ENCODE peak calls at places on chromosomes 1 and 21, in ten cellular contexts. J is neural crest cell, S is amygdala, C is HT1080, M is posterior cingulate gyrus, E is NCI-H1930, U is GM23248, W is colonic mucosa, R is T-cell, O is hippocampal formation. T is an unnamed sample.

GRCh38 chr1:221740260-221740830 is 1.5 kb downstream of the DUSP10 start:
- DNase-seq in J (no peak), S (no peak), C (no peak), M (no peak), E (no peak), U (no peak), W (no peak), R (no peak), O (no peak), T (no peak)

GRCh38 chr1:84634536-84635205 is 55.6 kb downstream of the SSX2IP start:
- DNase-seq in J (no peak), S (no peak), C (no peak), M (no peak), E (no peak), U (no peak), W (peak), R (no peak), O (no peak), T (no peak)

GRCh38 chr1:244412116-244412639 is 39.5 kb downstream of the ADSS2 start:
- DNase-seq in J (no peak), S (no peak), C (no peak), M (no peak), E (no peak), U (no peak), W (no peak), R (no peak), O (no peak), T (no peak)

GRCh38 chr1:15007842-15008241 is 145.7 kb upstream of the TMEM51 start:
- DNase-seq in J (no peak), S (no peak), C (no peak), M (no peak), E (no peak), U (no peak), W (no peak), R (no peak), O (no peak), T (no peak)

GRCh38 chr1:118984086-118984989 is 3.8 kb downstream of the TBX15 start:
- DNase-seq in J (no peak), S (no peak), C (no peak), M (no peak), E (no peak), U (peak), W (no peak), R (no peak), O (no peak), T (no peak)

GRCh38 chr1:54028306-54029251 is 10.6 kb upstream of the LDLRAD1 start:
- DNase-seq in J (no peak), S (no peak), C (no peak), M (no peak), E (no peak), U (no peak), W (no peak), R (no peak), O (no peak), T (no peak)

GRCh38 chr21:45127937-45128336 is 53.6 kb downstream of the ADARB1 start:
- DNase-seq in J (no peak), S (no peak), C (no peak), M (no peak), E (no peak), U (no peak), W (no peak), R (no peak), O (no peak), T (no peak)

GRCh38 chr21:43598416-43599120 is 60.7 kb downstream of the HSF2BP start:
- DNase-seq in J (no peak), S (no peak), C (no peak), M (no peak), E (no peak), U (peak), W (no peak), R (no peak), O (no peak), T (no peak)

GRCh38 chr1:42172394-42173133 is 8.0 kb upstream of the GUCA2A start:
- DNase-seq in J (no peak), S (no peak), C (no peak), M (no peak), E (no peak), U (no peak), W (peak), R (no peak), O (no peak), T (no peak)

GRCh38 chr1:184390889-184391288 is 4.1 kb downstream of the C1orf21 start:
- DNase-seq in J (no peak), S (no peak), C (no peak), M (no peak), E (peak), U (no peak), W (no peak), R (no peak), O (no peak), T (no peak)

GRCh38 chr1:19124273-19124672 is 85.8 kb downstream of the UBR4 start:
- DNase-seq in J (no peak), S (no peak), C (no peak), M (no peak), E (no peak), U (no peak), W (no peak), R (no peak), O (no peak), T (no peak)

GRCh38 chr1:93749894-93750301 is 68.3 kb upstream of the BCAR3 start:
- DNase-seq in J (no peak), S (no peak), C (no peak), M (no peak), E (no peak), U (no peak), W (peak), R (no peak), O (no peak), T (no peak)

GRCh38 chr21:31908106-31909031 is 35.5 kb downstream of the HUNK start:
- DNase-seq in J (no peak), S (no peak), C (no peak), M (no peak), E (no peak), U (peak), W (peak), R (no peak), O (no peak), T (no peak)

GRCh38 chr1:17335821-17336718 is 28.1 kb downstream of the PADI4 start:
- DNase-seq in J (peak), S (peak), C (peak), M (peak), E (peak), U (peak), W (peak), R (peak), O (peak), T (peak)

GRCh38 chr1:173920868-173921267 is 3.7 kb upstream of the SERPINC1 start:
- DNase-seq in J (no peak), S (no peak), C (peak), M (no peak), E (no peak), U (no peak), W (no peak), R (no peak), O (no peak), T (no peak)

GRCh38 chr1:205645494-205645893 is 13.7 kb upstream of the ELK4 start:
- DNase-seq in J (no peak), S (no peak), C (no peak), M (no peak), E (no peak), U (no peak), W (no peak), R (no peak), O (no peak), T (no peak)

GRCh38 chr1:54706419-54706818 is 9.2 kb upstream of the TTC4 start:
- DNase-seq in J (no peak), S (no peak), C (no peak), M (no peak), E (no peak), U (no peak), W (no peak), R (no peak), O (no peak), T (no peak)

GRCh38 chr1:2336499-2336898 is 54.9 kb downstream of the MORN1 start:
- DNase-seq in J (no peak), S (no peak), C (no peak), M (no peak), E (no peak), U (no peak), W (no peak), R (no peak), O (no peak), T (no peak)

GRCh38 chr21:38965910-38966504 is 160.3 kb downstream of the ETS2 start:
- DNase-seq in J (peak), S (no peak), C (no peak), M (no peak), E (peak), U (no peak), W (peak), R (no peak), O (no peak), T (no peak)

GRCh38 chr1:205191127-205191577 is 20.4 kb downstream of the DSTYK start:
- DNase-seq in J (no peak), S (no peak), C (no peak), M (no peak), E (no peak), U (peak), W (peak), R (no peak), O (no peak), T (no peak)

GRCh38 chr1:53656062-53656915 is 82.7 kb downstream of the GLIS1 start:
- DNase-seq in J (no peak), S (no peak), C (peak), M (no peak), E (no peak), U (peak), W (no peak), R (no peak), O (no peak), T (no peak)

GRCh38 chr1:232635778-232636356 is 5.9 kb upstream of the SIPA1L2 start:
- DNase-seq in J (no peak), S (no peak), C (peak), M (no peak), E (peak), U (peak), W (no peak), R (no peak), O (no peak), T (no peak)

GRCh38 chr1:226424228-226425003 is 16.5 kb upstream of the PARP1 start:
- DNase-seq in J (no peak), S (no peak), C (peak), M (no peak), E (no peak), U (peak), W (no peak), R (no peak), O (no peak), T (no peak)

GRCh38 chr1:89974701-89975470 is 20.0 kb upstream of the ZNF326 start:
- DNase-seq in J (no peak), S (no peak), C (peak), M (no peak), E (no peak), U (peak), W (no peak), R (no peak), O (no peak), T (no peak)

GRCh38 chr1:217315346-217315745 is 315.5 kb downstream of the GPATCH2 start:
- DNase-seq in J (no peak), S (no peak), C (peak), M (no peak), E (no peak), U (peak), W (no peak), R (no peak), O (no peak), T (no peak)

GRCh38 chr1:87833158-87833557 is 504.5 kb downstream of the LMO4 start:
- DNase-seq in J (no peak), S (no peak), C (no peak), M (no peak), E (no peak), U (no peak), W (no peak), R (no peak), O (no peak), T (no peak)

GRCh38 chr1:26945728-26946127 is 14.5 kb downstream of the KDF1 start:
- DNase-seq in J (no peak), S (no peak), C (no peak), M (no peak), E (no peak), U (no peak), W (peak), R (no peak), O (no peak), T (no peak)

GRCh38 chr1:61046434-61046833 is 35.9 kb upstream of the NFIA start:
- DNase-seq in J (no peak), S (no peak), C (no peak), M (no peak), E (no peak), U (no peak), W (no peak), R (no peak), O (no peak), T (no peak)

GRCh38 chr1:151984313-151984956 is 9.2 kb downstream of the S100A10 start:
- DNase-seq in J (no peak), S (no peak), C (peak), M (no peak), E (no peak), U (no peak), W (no peak), R (no peak), O (no peak), T (no peak)

GRCh38 chr1:72170246-72170645 is 112.1 kb downstream of the NEGR1 start:
- DNase-seq in J (no peak), S (no peak), C (no peak), M (no peak), E (no peak), U (no peak), W (no peak), R (no peak), O (no peak), T (no peak)

GRCh38 chr1:223504741-223505140 is 111.5 kb downstream of the CCDC185 start:
- DNase-seq in J (no peak), S (no peak), C (peak), M (no peak), E (no peak), U (peak), W (peak), R (no peak), O (no peak), T (no peak)

GRCh38 chr1:26854953-26855352 is 8.0 kb upstream of the SFN start:
- DNase-seq in J (no peak), S (no peak), C (no peak), M (no peak), E (no peak), U (no peak), W (peak), R (no peak), O (no peak), T (no peak)

T was measured in type B pancreatic cell.